ENCODE peak calls at places on chromosomes 16 and 17, in seven cellular contexts. One of them, this sample, is unnamed.

GRCh38 chr16:8868272-8869211 is at the start of gene CARHSP1:
- DNase-seq in heart right ventricle: peak; percentile 86
- DNase-seq in colonic mucosa: peak; percentile 89
- DNase-seq in body of pancreas: peak; percentile 91
- DNase-seq in GM06990: peak; percentile 95
- DNase-seq in PC-3: peak; percentile 84
- DNase-seq in endothelial cell of umbilical vein: peak; percentile 92
- DNase-seq in this sample: peak; percentile 75

GRCh38 chr16:11546522-11547485 is 39.9 kb downstream of the LITAF start:
- DNase-seq in PC-3: peak; percentile 17
- DNase-seq in GM06990: no peak
- DNase-seq in endothelial cell of umbilical vein: no peak
- DNase-seq in colonic mucosa: no peak
- DNase-seq in body of pancreas: no peak
- DNase-seq in heart right ventricle: no peak
- DNase-seq in this sample: peak; percentile 55

GRCh38 chr16:29986231-29986630 is 9.2 kb downstream of the HIRIP3 start:
- DNase-seq in endothelial cell of umbilical vein: no peak
- DNase-seq in colonic mucosa: no peak
- DNase-seq in heart right ventricle: no peak
- DNase-seq in PC-3: no peak
- DNase-seq in GM06990: no peak
- DNase-seq in body of pancreas: no peak
- DNase-seq in this sample: no peak

GRCh38 chr17:50431219-50431618 is 5.2 kb downstream of the ACSF2 start:
- DNase-seq in PC-3: peak; percentile 59
- DNase-seq in heart right ventricle: no peak
- DNase-seq in colonic mucosa: no peak
- DNase-seq in GM06990: no peak
- DNase-seq in endothelial cell of umbilical vein: no peak
- DNase-seq in body of pancreas: no peak
- DNase-seq in this sample: no peak

GRCh38 chr16:86498661-86499493 is 11.4 kb upstream of the FOXF1 start:
- DNase-seq in heart right ventricle: no peak
- DNase-seq in body of pancreas: no peak
- DNase-seq in endothelial cell of umbilical vein: no peak
- DNase-seq in colonic mucosa: no peak
- DNase-seq in GM06990: no peak
- DNase-seq in PC-3: no peak
- DNase-seq in this sample: no peak

GRCh38 chr17:34584805-34585416 is 5.5 kb downstream of the TMEM132E start:
- DNase-seq in colonic mucosa: no peak
- DNase-seq in GM06990: no peak
- DNase-seq in body of pancreas: no peak
- DNase-seq in endothelial cell of umbilical vein: peak; percentile 4
- DNase-seq in heart right ventricle: no peak
- DNase-seq in PC-3: peak; percentile 7
- DNase-seq in this sample: peak; percentile 33

GRCh38 chr16:29815032-29815721 is 775 bp upstream of the PAGR1 start:
- DNase-seq in body of pancreas: no peak
- DNase-seq in PC-3: no peak
- DNase-seq in GM06990: no peak
- DNase-seq in endothelial cell of umbilical vein: no peak
- DNase-seq in heart right ventricle: no peak
- DNase-seq in colonic mucosa: peak; percentile 56
- DNase-seq in this sample: no peak

GRCh38 chr16:2498531-2499253 is 15.1 kb upstream of the ATP6V0C start:
- DNase-seq in heart right ventricle: peak; percentile 59
- DNase-seq in GM06990: no peak
- DNase-seq in PC-3: no peak
- DNase-seq in endothelial cell of umbilical vein: no peak
- DNase-seq in colonic mucosa: no peak
- DNase-seq in body of pancreas: peak; percentile 68
- DNase-seq in this sample: peak; percentile 26

GRCh38 chr16:57475711-57476339 is 10.5 kb downstream of the DOK4 start:
- DNase-seq in colonic mucosa: no peak
- DNase-seq in heart right ventricle: no peak
- DNase-seq in body of pancreas: no peak
- DNase-seq in PC-3: peak; percentile 15
- DNase-seq in GM06990: peak; percentile 78
- DNase-seq in endothelial cell of umbilical vein: peak; percentile 56
- DNase-seq in this sample: no peak

GRCh38 chr16:30977502-30977901 is 7.5 kb upstream of the HSD3B7 start:
- DNase-seq in body of pancreas: no peak
- DNase-seq in colonic mucosa: no peak
- DNase-seq in PC-3: no peak
- DNase-seq in endothelial cell of umbilical vein: no peak
- DNase-seq in GM06990: no peak
- DNase-seq in heart right ventricle: no peak
- DNase-seq in this sample: no peak

GRCh38 chr17:33234930-33235685 is 58.0 kb downstream of the ASIC2 start:
- DNase-seq in heart right ventricle: peak; percentile 40
- DNase-seq in GM06990: no peak
- DNase-seq in colonic mucosa: peak; percentile 38
- DNase-seq in PC-3: peak; percentile 88
- DNase-seq in body of pancreas: peak; percentile 65
- DNase-seq in endothelial cell of umbilical vein: peak; percentile 53
- DNase-seq in this sample: peak; percentile 97

GRCh38 chr17:65515959-65516948 is 45.2 kb downstream of the AXIN2 start:
- DNase-seq in body of pancreas: no peak
- DNase-seq in PC-3: no peak
- DNase-seq in heart right ventricle: no peak
- DNase-seq in endothelial cell of umbilical vein: no peak
- DNase-seq in colonic mucosa: no peak
- DNase-seq in GM06990: no peak
- DNase-seq in this sample: no peak

GRCh38 chr17:1256699-1257098 is 13.5 kb upstream of the BHLHA9 start:
- DNase-seq in endothelial cell of umbilical vein: no peak
- DNase-seq in GM06990: no peak
- DNase-seq in body of pancreas: no peak
- DNase-seq in colonic mucosa: no peak
- DNase-seq in heart right ventricle: no peak
- DNase-seq in PC-3: no peak
- DNase-seq in this sample: no peak

GRCh38 chr17:81097134-81097942 is 62.4 kb downstream of the BAIAP2 start:
- DNase-seq in GM06990: peak; percentile 35
- DNase-seq in body of pancreas: peak; percentile 64
- DNase-seq in colonic mucosa: peak; percentile 77
- DNase-seq in endothelial cell of umbilical vein: peak; percentile 79
- DNase-seq in heart right ventricle: peak; percentile 76
- DNase-seq in PC-3: peak; percentile 81
- DNase-seq in this sample: peak; percentile 67

GRCh38 chr16:50102046-50102756 is 36.4 kb downstream of the HEATR3 start:
- DNase-seq in colonic mucosa: no peak
- DNase-seq in PC-3: no peak
- DNase-seq in endothelial cell of umbilical vein: no peak
- DNase-seq in GM06990: peak; percentile 9
- DNase-seq in body of pancreas: no peak
- DNase-seq in heart right ventricle: no peak
- DNase-seq in this sample: peak; percentile 73

GRCh38 chr17:63701477-63702222 is 1.7 kb upstream of the LIMD2 start:
- DNase-seq in heart right ventricle: peak; percentile 31
- DNase-seq in body of pancreas: peak; percentile 47
- DNase-seq in endothelial cell of umbilical vein: no peak
- DNase-seq in PC-3: no peak
- DNase-seq in colonic mucosa: no peak
- DNase-seq in GM06990: peak; percentile 77
- DNase-seq in this sample: no peak

GRCh38 chr16:75023019-75023418 is 24.2 kb downstream of the ZNRF1 start:
- DNase-seq in colonic mucosa: no peak
- DNase-seq in PC-3: no peak
- DNase-seq in heart right ventricle: no peak
- DNase-seq in body of pancreas: no peak
- DNase-seq in endothelial cell of umbilical vein: no peak
- DNase-seq in GM06990: no peak
- DNase-seq in this sample: no peak

GRCh38 chr17:3867606-3868005 is 21.6 kb upstream of the NCBP3 start:
- DNase-seq in PC-3: no peak
- DNase-seq in endothelial cell of umbilical vein: no peak
- DNase-seq in heart right ventricle: no peak
- DNase-seq in colonic mucosa: no peak
- DNase-seq in GM06990: no peak
- DNase-seq in body of pancreas: no peak
- DNase-seq in this sample: no peak

GRCh38 chr17:48543854-48544355 is 1.0 kb downstream of the HOXB2 start:
- DNase-seq in colonic mucosa: no peak
- DNase-seq in PC-3: no peak
- DNase-seq in GM06990: no peak
- DNase-seq in body of pancreas: no peak
- DNase-seq in heart right ventricle: peak; percentile 21
- DNase-seq in endothelial cell of umbilical vein: no peak
- DNase-seq in this sample: no peak

GRCh38 chr16:22425847-22426246 is 51.4 kb upstream of the CDR2 start:
- DNase-seq in GM06990: no peak
- DNase-seq in colonic mucosa: no peak
- DNase-seq in PC-3: no peak
- DNase-seq in heart right ventricle: no peak
- DNase-seq in endothelial cell of umbilical vein: no peak
- DNase-seq in body of pancreas: no peak
- DNase-seq in this sample: no peak
- TF ChIP-seq CTCF in GM06990: no peak
- TF ChIP-seq CTCF in colonic mucosa: no peak
- TF ChIP-seq CTCF in PC-3: no peak
- TF ChIP-seq CTCF in heart right ventricle: no peak
- TF ChIP-seq CTCF in endothelial cell of umbilical vein: no peak
- TF ChIP-seq CTCF in body of pancreas: no peak
- TF ChIP-seq CTCF in this sample: no peak

DNA sequence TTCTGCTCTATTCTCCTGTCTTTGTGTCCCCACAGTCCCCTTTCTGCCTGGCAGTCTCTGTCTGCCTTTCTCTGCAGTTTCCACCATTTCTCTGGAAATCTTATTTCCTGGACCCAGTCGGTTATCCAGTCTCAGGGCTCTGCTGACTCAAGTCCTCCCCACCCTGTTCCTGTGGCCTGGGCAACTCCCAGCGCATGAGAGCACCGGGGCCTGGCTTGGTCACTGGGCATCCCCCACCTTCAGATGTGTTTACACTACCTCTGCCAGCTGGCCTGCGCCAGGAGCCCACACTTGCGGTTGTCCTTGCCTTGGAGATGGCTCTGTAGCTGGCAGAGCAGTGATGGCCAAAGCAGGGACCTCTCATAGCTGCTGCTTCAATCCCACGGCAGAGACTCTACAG is 17.2 kb downstream of the GUCY2D start:
- DNase-seq in endothelial cell of umbilical vein: no peak
- DNase-seq in GM06990: no peak
- DNase-seq in PC-3: peak; percentile 56
- DNase-seq in body of pancreas: no peak
- DNase-seq in colonic mucosa: no peak
- DNase-seq in heart right ventricle: no peak
- DNase-seq in this sample: peak; percentile 91
- H3K27me3 ChIP-seq in endothelial cell of umbilical vein: peaks cover 20% of the 10 kb centered on the region
- H3K27me3 ChIP-seq in GM06990: peaks cover 4% of the 10 kb centered on the region
- H3K27me3 ChIP-seq in PC-3: no peaks in the 10 kb centered on the region
- H3K27me3 ChIP-seq in body of pancreas: no peaks in the 10 kb centered on the region
- H3K27me3 ChIP-seq in colonic mucosa: peaks cover 6% of the 10 kb centered on the region
- H3K27me3 ChIP-seq in heart right ventricle: peaks cover 25% of the 10 kb centered on the region
- H3K27me3 ChIP-seq in this sample: no peaks in the 10 kb centered on the region

DNA sequence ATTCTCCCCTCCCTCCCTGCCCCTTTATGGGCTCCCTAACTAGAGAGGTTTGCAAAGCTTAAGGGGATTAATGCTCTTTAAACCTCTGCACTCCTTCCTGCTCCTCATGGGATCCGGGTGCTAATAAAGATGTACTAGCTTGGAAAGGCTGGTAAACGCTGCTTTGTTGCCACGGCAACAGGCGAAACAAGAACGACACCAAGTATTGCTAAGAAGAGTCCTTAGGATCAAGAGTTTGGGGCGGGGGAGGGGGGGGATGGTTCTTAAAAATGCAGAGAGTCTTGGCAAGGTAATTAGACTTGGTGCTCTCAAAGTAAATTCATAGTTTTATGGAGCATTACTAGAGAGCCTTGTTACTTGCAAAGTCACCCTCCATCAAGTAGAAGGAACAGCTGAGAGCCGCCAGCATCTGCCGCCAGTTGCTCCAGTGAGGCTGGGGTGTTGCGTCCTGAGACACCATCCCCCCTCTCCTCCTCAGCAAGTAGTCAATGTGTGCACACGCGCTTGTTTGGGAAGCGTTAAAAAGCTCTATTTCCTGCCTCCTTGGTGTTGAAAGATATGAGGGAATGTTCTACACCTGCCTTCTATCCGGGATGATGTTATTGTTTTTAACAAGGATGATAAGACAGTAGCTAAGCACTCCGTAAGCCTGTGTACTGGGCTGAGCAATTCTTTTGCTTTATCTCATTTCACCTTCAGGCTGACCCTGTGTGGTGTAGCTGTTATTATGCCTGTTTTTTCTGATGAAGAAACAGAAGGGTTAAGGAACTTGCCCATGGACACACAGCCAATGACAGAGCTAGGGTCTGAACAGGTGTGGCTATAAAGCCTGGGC is 190.9 kb downstream of the CCDC182 start:
- DNase-seq in body of pancreas: no peak
- DNase-seq in endothelial cell of umbilical vein: no peak
- DNase-seq in colonic mucosa: no peak
- DNase-seq in PC-3: no peak
- DNase-seq in GM06990: no peak
- DNase-seq in heart right ventricle: no peak
- DNase-seq in this sample: no peak
- H3K4me3 ChIP-seq in body of pancreas: no peak overlapping the region
- H3K4me3 ChIP-seq in endothelial cell of umbilical vein: no peak overlapping the region
- H3K4me3 ChIP-seq in colonic mucosa: no peak overlapping the region
- H3K4me3 ChIP-seq in PC-3: no peak overlapping the region
- H3K4me3 ChIP-seq in GM06990: no peak overlapping the region
- H3K4me3 ChIP-seq in heart right ventricle: no peak overlapping the region
- H3K4me3 ChIP-seq in this sample: no peak overlapping the region

GRCh38 chr17:72372185-72372584 is 251.4 kb downstream of the SOX9 start:
- DNase-seq in GM06990: no peak
- DNase-seq in heart right ventricle: no peak
- DNase-seq in body of pancreas: no peak
- DNase-seq in colonic mucosa: no peak
- DNase-seq in PC-3: no peak
- DNase-seq in endothelial cell of umbilical vein: no peak
- DNase-seq in this sample: no peak
- TF ChIP-seq CTCF in GM06990: no peak
- TF ChIP-seq CTCF in heart right ventricle: no peak
- TF ChIP-seq CTCF in body of pancreas: no peak
- TF ChIP-seq CTCF in colonic mucosa: no peak
- TF ChIP-seq CTCF in PC-3: no peak
- TF ChIP-seq CTCF in endothelial cell of umbilical vein: no peak
- TF ChIP-seq CTCF in this sample: no peak

This sample was measured in bronchial epithelial cell.